ENCODE peak calls at places on chromosomes 5 and 9, in four cellular contexts. One of them, this sample, is unnamed. For H3K4me1, the result is how much of the 10 kb centered on the place peaks cover.

GRCh38 chr5:134226441-134227192 is 744 bp upstream of the PPP2CA start:
- DNase-seq in Panc1: no peak
- DNase-seq in neural progenitor cell: no peak
- DNase-seq in GM23338: no peak
- DNase-seq in this sample: no peak

GRCh38 chr9:7328453-7328852 is 471.1 kb downstream of the DMAC1 start:
- DNase-seq in Panc1: no peak
- DNase-seq in neural progenitor cell: no peak
- DNase-seq in GM23338: no peak
- DNase-seq in this sample: no peak

GRCh38 chr9:107208121-107208520 is 75.0 kb upstream of the RAD23B start:
- DNase-seq in Panc1: no peak
- DNase-seq in neural progenitor cell: no peak
- DNase-seq in GM23338: no peak
- DNase-seq in this sample: no peak

GRCh38 chr5:173229966-173230740 is 4.9 kb downstream of the NKX2-5 start:
- DNase-seq in Panc1: no peak
- DNase-seq in neural progenitor cell: peak
- DNase-seq in GM23338: peak
- DNase-seq in this sample: no peak

GRCh38 chr5:121870489-121870888 is 18.8 kb downstream of the FTMT start:
- DNase-seq in Panc1: peak
- DNase-seq in neural progenitor cell: peak
- DNase-seq in GM23338: peak
- DNase-seq in this sample: no peak

GRCh38 chr5:15013654-15014463 is 142.3 kb upstream of the ANKH start:
- DNase-seq in Panc1: peak
- DNase-seq in neural progenitor cell: peak
- DNase-seq in GM23338: peak
- DNase-seq in this sample: no peak

GRCh38 chr9:136194540-136194939 is 10.4 kb downstream of the LHX3 start:
- DNase-seq in Panc1: no peak
- DNase-seq in neural progenitor cell: no peak
- DNase-seq in GM23338: peak
- DNase-seq in this sample: no peak

GRCh38 chr9:20981486-20981885 is 50.0 kb downstream of the HACD4 start:
- DNase-seq in Panc1: no peak
- DNase-seq in neural progenitor cell: no peak
- DNase-seq in GM23338: no peak
- DNase-seq in this sample: no peak

GRCh38 chr5:1292139-1292538 is 2.7 kb downstream of the TERT start:
- DNase-seq in Panc1: no peak
- DNase-seq in neural progenitor cell: no peak
- DNase-seq in GM23338: no peak
- DNase-seq in this sample: peak

GRCh38 chr5:72608922-72609321 is 101.7 kb upstream of the ZNF366 start:
- DNase-seq in Panc1: no peak
- DNase-seq in neural progenitor cell: no peak
- DNase-seq in GM23338: no peak
- DNase-seq in this sample: no peak

GRCh38 chr5:93782978-93783377 is 41.6 kb upstream of the POU5F2 start:
- DNase-seq in Panc1: no peak
- DNase-seq in neural progenitor cell: no peak
- DNase-seq in GM23338: no peak
- DNase-seq in this sample: no peak

GRCh38 chr5:166823360-166823759 is 1468.1 kb upstream of the WWC1 start:
- DNase-seq in Panc1: no peak
- DNase-seq in neural progenitor cell: no peak
- DNase-seq in GM23338: no peak
- DNase-seq in this sample: no peak

GRCh38 chr9:116377179-116377790 is 223.7 kb downstream of the PAPPA start:
- DNase-seq in Panc1: peak
- DNase-seq in neural progenitor cell: no peak
- DNase-seq in GM23338: no peak
- DNase-seq in this sample: no peak

GRCh38 chr9:137305788-137306545 is 3.9 kb upstream of the NRARP start:
- DNase-seq in Panc1: no peak
- DNase-seq in neural progenitor cell: peak
- DNase-seq in GM23338: no peak
- DNase-seq in this sample: peak

GRCh38 chr5:61055434-61056006 is 106.7 kb downstream of the SMIM15 start:
- DNase-seq in Panc1: no peak
- DNase-seq in neural progenitor cell: peak
- DNase-seq in GM23338: peak
- DNase-seq in this sample: no peak

GRCh38 chr9:134932656-134933055 is 14.9 kb upstream of the FCN1 start:
- DNase-seq in Panc1: no peak
- DNase-seq in neural progenitor cell: no peak
- DNase-seq in GM23338: no peak
- DNase-seq in this sample: no peak

GRCh38 chr9:70060148-70060882 is 16.7 kb downstream of the MAMDC2 start:
- DNase-seq in Panc1: no peak
- DNase-seq in neural progenitor cell: no peak
- DNase-seq in GM23338: no peak
- DNase-seq in this sample: no peak

GRCh38 chr5:76862986-76863385 is 13.2 kb downstream of the S100Z start:
- DNase-seq in Panc1: no peak
- DNase-seq in neural progenitor cell: no peak
- DNase-seq in GM23338: no peak
- DNase-seq in this sample: no peak

GRCh38 chr9:77131411-77131810 is 45.9 kb upstream of the VPS13A start:
- DNase-seq in Panc1: no peak
- DNase-seq in neural progenitor cell: no peak
- DNase-seq in GM23338: no peak
- DNase-seq in this sample: no peak

GRCh38 chr9:13239208-13239607 is 40.3 kb downstream of the MPDZ start:
- DNase-seq in Panc1: no peak
- DNase-seq in neural progenitor cell: no peak
- DNase-seq in GM23338: no peak
- DNase-seq in this sample: no peak

GRCh38 chr5:7852988-7853387 is 2.1 kb upstream of the CFAP90 start:
- DNase-seq in Panc1: no peak
- DNase-seq in neural progenitor cell: no peak
- DNase-seq in GM23338: no peak
- DNase-seq in this sample: no peak

GRCh38 chr5:96934695-96935555 is 955 bp upstream of the LNPEP start:
- DNase-seq in Panc1: peak
- DNase-seq in neural progenitor cell: peak
- DNase-seq in GM23338: peak
- DNase-seq in this sample: peak
- TF ChIP-seq CTCF in Panc1: peak
- TF ChIP-seq CTCF in neural progenitor cell: no peak
- TF ChIP-seq CTCF in GM23338: no peak
- TF ChIP-seq CTCF in this sample: peak

GRCh38 chr5:177537389-177538361 is 16.7 kb downstream of the FAM193B start:
- DNase-seq in Panc1: no peak
- DNase-seq in neural progenitor cell: no peak
- DNase-seq in GM23338: peak
- DNase-seq in this sample: no peak
- H3K27ac ChIP-seq in Panc1: peak
- H3K27ac ChIP-seq in neural progenitor cell: no peak
- H3K27ac ChIP-seq in GM23338: peak
- H3K27ac ChIP-seq in this sample: no peak

GRCh38 chr9:87829756-87830155 is 52.9 kb upstream of the SPATA31E1 start:
- DNase-seq in Panc1: no peak
- DNase-seq in neural progenitor cell: no peak
- DNase-seq in GM23338: no peak
- DNase-seq in this sample: no peak
- H3K4me1 ChIP-seq in Panc1: under half
- H3K4me1 ChIP-seq in neural progenitor cell: under half
- H3K4me1 ChIP-seq in GM23338: under half
- H3K4me1 ChIP-seq in this sample: under half

DNA sequence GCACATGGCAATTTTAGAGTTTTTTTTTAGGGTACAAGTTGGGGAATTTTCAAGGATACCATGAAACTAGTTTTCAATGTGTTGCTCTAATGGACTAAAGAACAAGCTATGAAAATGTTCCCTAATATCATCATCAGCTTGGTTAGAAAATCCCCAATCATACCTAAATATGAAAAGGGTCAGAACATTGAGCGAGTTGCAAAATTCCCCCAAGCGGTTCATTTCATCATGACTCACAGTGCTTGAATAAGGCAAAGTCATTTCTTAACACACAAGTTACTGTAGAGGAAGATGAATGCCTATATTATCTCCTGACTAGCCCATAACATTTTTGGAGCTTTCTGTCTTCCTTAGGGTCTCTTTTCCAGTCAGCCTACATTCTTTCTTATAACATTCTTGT is 62.7 kb downstream of the ST8SIA4 start:
- DNase-seq in Panc1: no peak
- DNase-seq in neural progenitor cell: no peak
- DNase-seq in GM23338: no peak
- DNase-seq in this sample: no peak
- TF ChIP-seq CTCF in Panc1: no peak
- TF ChIP-seq CTCF in neural progenitor cell: no peak
- TF ChIP-seq CTCF in GM23338: no peak
- TF ChIP-seq CTCF in this sample: no peak

DNA sequence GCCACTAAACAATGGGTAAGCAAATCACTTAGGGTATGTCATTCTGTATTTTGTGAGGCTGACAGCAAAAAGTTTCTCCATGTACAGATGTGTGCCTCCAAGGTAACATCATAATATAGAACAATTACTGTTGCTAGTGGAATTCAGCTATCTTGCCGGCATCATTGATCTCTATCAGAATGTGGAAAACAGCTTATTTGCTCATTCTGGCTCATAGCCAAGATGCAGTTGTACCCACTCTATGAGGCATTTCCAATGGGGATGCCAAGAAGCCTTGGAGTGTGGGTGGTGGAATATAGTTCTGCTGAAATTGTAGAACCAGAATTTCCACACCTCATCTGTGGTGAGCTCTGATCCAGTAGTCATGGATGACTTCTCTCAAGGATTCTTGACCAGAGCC is 12.6 kb downstream of the SMARCA2 start:
- DNase-seq in Panc1: no peak
- DNase-seq in neural progenitor cell: no peak
- DNase-seq in GM23338: no peak
- DNase-seq in this sample: no peak
- H3K27ac ChIP-seq in Panc1: no peak
- H3K27ac ChIP-seq in neural progenitor cell: no peak
- H3K27ac ChIP-seq in GM23338: no peak
- H3K27ac ChIP-seq in this sample: no peak

This sample was measured in endodermal cell.